ENCODE peak calls at places on chromosomes 16 and 17, in five cellular contexts. V is GM12892, Z is esophagus muscularis mucosa, R is spleen, K is IMR-90. Y is an unnamed sample.

GRCh38 chr17:80599546-80600305 is 55.1 kb downstream of the RPTOR start:
- DNase-seq in V (no peak), Z (no peak), R (no peak), K (no peak), Y (no peak)

GRCh38 chr16:79047337-79047736 is 553.2 kb downstream of the MAF start:
- DNase-seq in V (no peak), Z (no peak), R (no peak), K (no peak), Y (no peak)

GRCh38 chr17:65920996-65921395 is 270.9 kb downstream of the CEP112 start:
- DNase-seq in V (no peak), Z (no peak), R (no peak), K (no peak), Y (no peak)

GRCh38 chr16:89360760-89361435 is 129.5 kb downstream of the ANKRD11 start:
- DNase-seq in V (peak; percentile 64), Z (no peak), R (peak; percentile 92), K (no peak), Y (no peak)

GRCh38 chr16:67207857-67208524 is 9.1 kb downstream of the ELMO3 start:
- DNase-seq in V (no peak), Z (no peak), R (no peak), K (peak; percentile 44), Y (peak; percentile 89)

GRCh38 chr16:48332978-48333377 is 52.2 kb downstream of the SIAH1 start:
- DNase-seq in V (no peak), Z (no peak), R (no peak), K (no peak), Y (no peak)

GRCh38 chr16:57725976-57726375 is 9.6 kb upstream of the KATNB1 start:
- DNase-seq in V (no peak), Z (no peak), R (peak; percentile 64), K (no peak), Y (no peak)

GRCh38 chr16:89123001-89123830 is 29.6 kb downstream of the ACSF3 start:
- DNase-seq in V (no peak), Z (no peak), R (peak; percentile 61), K (no peak), Y (no peak)

GRCh38 chr17:28324272-28324745 is 5.3 kb downstream of the TMEM97 start:
- DNase-seq in V (no peak), Z (no peak), R (no peak), K (no peak), Y (no peak)

GRCh38 chr17:29138184-29138955 is 41.8 kb downstream of the MYO18A start:
- DNase-seq in V (no peak), Z (no peak), R (no peak), K (peak; percentile 68), Y (no peak)

DNA sequence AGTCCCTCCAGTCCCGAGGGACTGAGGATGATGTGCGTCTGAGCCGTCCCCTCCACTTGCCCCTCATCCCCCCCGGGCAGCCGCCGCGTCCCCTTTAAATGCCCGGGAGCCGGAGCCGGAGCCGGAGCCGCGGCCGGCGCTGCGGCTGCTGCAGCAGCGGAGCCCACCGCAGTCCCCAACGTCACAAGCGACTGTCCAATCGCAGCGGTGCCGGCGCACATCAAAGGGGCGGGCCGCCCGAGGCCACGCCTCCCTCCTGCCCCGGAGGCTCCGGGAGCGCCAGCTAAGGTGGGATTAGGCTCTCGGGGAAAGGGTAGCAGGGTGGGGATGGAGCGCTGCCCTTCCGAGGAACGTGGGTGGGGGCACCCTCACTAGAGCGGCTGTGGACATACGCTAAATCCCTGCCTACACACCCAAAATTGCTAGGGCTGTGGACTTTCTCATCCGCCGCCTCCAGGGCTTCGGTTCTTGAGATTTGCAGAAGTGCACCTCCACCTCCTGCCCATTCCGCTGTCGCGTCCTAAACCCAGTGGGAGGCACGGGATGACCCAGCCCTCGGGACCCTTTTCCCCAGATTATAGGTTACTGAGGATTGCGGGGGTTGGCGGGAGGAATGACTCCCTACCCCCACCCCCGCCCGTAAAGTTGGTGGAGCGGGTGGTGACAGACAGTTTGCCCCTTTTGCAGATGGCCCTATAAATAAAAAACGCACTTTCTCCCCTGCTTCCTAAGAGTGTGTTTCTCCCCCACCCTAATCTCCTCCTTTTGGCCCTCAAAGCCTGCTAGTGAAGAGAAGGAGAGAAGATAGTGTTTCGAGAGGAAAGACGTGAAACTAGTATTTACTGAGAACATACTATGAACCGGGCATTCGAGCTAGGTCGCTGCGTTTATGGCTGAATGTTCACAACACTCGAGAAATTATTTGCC is at the start of gene PHOSPHO1:
- DNase-seq in V (peak; percentile 90), Z (no peak), R (peak; percentile 98), K (peak; percentile 76), Y (peak; percentile 98)
- TF ChIP-seq POLR2A in V (peak; percentile 34), Z (no peak), R (no peak), K (no peak), Y (no peak)

GRCh38 chr17:75457047-75457654 is 716 bp downstream of the TMEM94 start:
- DNase-seq in V (no peak), Z (no peak), R (peak; percentile 80), K (peak; percentile 45), Y (no peak)
- TF ChIP-seq POLR2A in V (no peak), Z (no peak), R (no peak), K (no peak), Y (peak; percentile 44)

GRCh38 chr17:58513913-58514794 is at the start of gene MTMR4:
- DNase-seq in V (peak; percentile 86), Z (no peak), R (peak; percentile 94), K (peak; percentile 58), Y (peak; percentile 88)
- TF ChIP-seq POLR2A in V (peak; percentile 44), Z (no peak), R (no peak), K (no peak), Y (peak; percentile 37)

GRCh38 chr17:1360975-1361374 is 39.0 kb downstream of the YWHAE start:
- DNase-seq in V (no peak), Z (no peak), R (no peak), K (no peak), Y (no peak)

GRCh38 chr17:1365445-1366039 is 34.5 kb downstream of the YWHAE start:
- DNase-seq in V (peak; percentile 45), Z (no peak), R (no peak), K (peak; percentile 81), Y (peak; percentile 35)

GRCh38 chr17:1362964-1363363 is 37.1 kb downstream of the YWHAE start:
- DNase-seq in V (peak; percentile 22), Z (no peak), R (no peak), K (no peak), Y (no peak)

GRCh38 chr17:1366234-1366633 is 33.8 kb downstream of the YWHAE start:
- DNase-seq in V (no peak), Z (no peak), R (no peak), K (no peak), Y (no peak)

DNA sequence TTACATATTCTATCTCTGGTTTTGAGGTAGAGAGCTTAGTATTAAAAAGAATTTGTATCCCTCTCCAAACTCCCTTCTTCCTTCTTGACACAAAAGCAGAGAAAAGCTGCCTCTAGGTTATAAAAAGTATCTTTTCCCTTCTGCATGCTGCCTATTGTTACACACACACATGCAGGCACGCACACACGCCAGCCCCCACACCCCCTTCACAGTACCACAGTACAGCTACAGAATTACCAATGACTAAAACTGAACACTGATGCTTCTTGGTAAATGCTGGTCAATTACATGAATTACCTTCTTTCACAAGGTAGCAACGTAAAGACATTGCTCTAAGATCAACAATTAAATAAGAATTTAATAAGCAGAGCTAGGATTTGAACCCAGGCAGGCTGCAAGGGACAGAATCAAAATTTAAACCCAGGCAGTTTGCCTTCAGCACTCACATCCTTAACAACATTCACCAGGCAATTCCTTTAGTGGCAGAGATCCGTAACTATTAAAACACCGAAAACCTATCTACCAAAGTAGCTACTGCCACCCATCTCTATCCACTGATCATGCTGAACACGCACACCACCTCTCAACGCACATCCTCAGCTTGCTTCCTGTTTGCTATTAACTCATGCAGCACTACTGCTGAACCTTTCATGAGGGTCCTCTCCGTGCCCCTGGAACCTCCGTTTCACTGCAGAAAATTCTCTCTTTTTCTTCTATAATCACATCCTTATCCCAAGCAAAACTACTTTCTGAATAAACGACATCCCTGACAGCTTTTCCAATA is 37.8 kb downstream of the YWHAE start:
- DNase-seq in V (no peak), Z (no peak), R (no peak), K (no peak), Y (no peak)
- TF ChIP-seq POLR2A in V (no peak), Z (no peak), R (no peak), K (no peak), Y (no peak)

GRCh38 chr17:50161023-50161910 is 4.5 kb upstream of the SGCA start:
- DNase-seq in V (peak; percentile 100), Z (peak; percentile 98), R (peak; percentile 99), K (peak; percentile 90), Y (peak; percentile 99)
- TF ChIP-seq POLR2A in V (peak; percentile 45), Z (peak; percentile 46), R (no peak), K (peak; percentile 58), Y (peak; percentile 83)

GRCh38 chr17:34673516-34673915 is 94.1 kb downstream of the TMEM132E start:
- DNase-seq in V (no peak), Z (no peak), R (no peak), K (no peak), Y (no peak)

GRCh38 chr17:34675143-34675542 is 95.8 kb downstream of the TMEM132E start:
- DNase-seq in V (no peak), Z (no peak), R (no peak), K (no peak), Y (no peak)

GRCh38 chr17:34675605-34676004 is 96.2 kb downstream of the TMEM132E start:
- DNase-seq in V (no peak), Z (no peak), R (no peak), K (no peak), Y (no peak)

GRCh38 chr17:34672176-34672785 is 92.9 kb downstream of the TMEM132E start:
- DNase-seq in V (no peak), Z (no peak), R (no peak), K (no peak), Y (no peak)

GRCh38 chr17:34673995-34674900 is 94.9 kb downstream of the TMEM132E start:
- DNase-seq in V (no peak), Z (no peak), R (no peak), K (no peak), Y (no peak)
- TF ChIP-seq POLR2A in V (no peak), Z (no peak), R (no peak), K (no peak), Y (no peak)

DNA sequence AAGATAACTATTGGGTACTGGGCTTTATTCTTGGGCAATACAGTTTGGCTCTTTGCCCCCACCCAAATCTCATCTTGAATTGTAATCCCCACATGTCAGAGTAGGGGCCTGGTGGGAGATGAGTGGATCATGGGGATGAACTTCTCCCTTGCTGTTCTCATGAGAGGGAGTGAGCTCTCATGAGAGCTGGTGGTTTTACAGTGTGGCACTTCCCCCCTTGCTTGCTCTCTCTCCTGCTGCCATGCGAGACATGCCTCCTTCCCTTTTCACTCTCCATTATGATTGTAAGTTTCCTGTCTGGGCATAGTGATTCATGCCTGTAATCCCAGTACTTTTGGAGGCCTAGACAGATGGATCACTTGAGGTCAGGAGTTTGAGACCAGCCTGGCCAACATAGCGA is 18.1 kb upstream of the CNEP1R1 start:
- DNase-seq in V (no peak), Z (no peak), R (no peak), K (no peak), Y (no peak)
- TF ChIP-seq POLR2A in V (no peak), Z (no peak), R (no peak), K (no peak), Y (no peak)

GRCh38 chr17:61543786-61544415 is 47.1 kb downstream of the NACA2 start:
- DNase-seq in V (no peak), Z (no peak), R (no peak), K (no peak), Y (no peak)

GRCh38 chr17:61538480-61538879 is 52.5 kb downstream of the NACA2 start:
- DNase-seq in V (no peak), Z (no peak), R (no peak), K (no peak), Y (no peak)

GRCh38 chr17:61542027-61542426 is 49.0 kb downstream of the NACA2 start:
- DNase-seq in V (no peak), Z (no peak), R (no peak), K (no peak), Y (no peak)

GRCh38 chr17:61537264-61537771 is 53.7 kb downstream of the NACA2 start:
- DNase-seq in V (no peak), Z (no peak), R (no peak), K (no peak), Y (no peak)

GRCh38 chr17:61540870-61541269 is 50.1 kb downstream of the NACA2 start:
- DNase-seq in V (no peak), Z (no peak), R (no peak), K (no peak), Y (no peak)
- TF ChIP-seq POLR2A in V (no peak), Z (no peak), R (no peak), K (no peak), Y (no peak)